ENCODE peak calls at places on chromosomes 1 and 21, in four cellular contexts. Q is SK-N-SH, O is K562, N is HepG2. K is an unnamed sample.

GRCh38 chr1:80054129-80054528 is 1047.6 kb upstream of the ADGRL4 start:
- DNase-seq in N (no peak), O (peak), Q (peak), K (peak)

GRCh38 chr1:39255212-39255611 is 50.7 kb downstream of the MACF1 start:
- DNase-seq in Q (no peak), O (no peak), N (no peak), K (no peak)

GRCh38 chr1:10724052-10724494 is 72.4 kb downstream of the CASZ1 start:
- DNase-seq in N (no peak), Q (no peak), O (no peak), K (peak)

GRCh38 chr1:118983558-118984021 is 4.6 kb downstream of the TBX15 start:
- DNase-seq in Q (peak), N (no peak), O (no peak), K (no peak)

GRCh38 chr1:23008901-23009300 is 6.8 kb downstream of the TEX46 start:
- DNase-seq in N (no peak), Q (no peak), O (no peak), K (no peak)

GRCh38 chr21:41970099-41970391 is 16.2 kb upstream of the C2CD2 start:
- DNase-seq in N (no peak), O (no peak), Q (no peak), K (no peak)

GRCh38 chr1:107974090-107974489 is 9.1 kb upstream of the VAV3 start:
- DNase-seq in Q (no peak), O (no peak), N (no peak), K (no peak)

GRCh38 chr1:76015478-76016103 is 59.0 kb upstream of the ST6GALNAC3 start:
- DNase-seq in Q (no peak), N (no peak), O (no peak), K (no peak)

GRCh38 chr1:46315669-46316403 is 12.3 kb downstream of the UQCRH start:
- DNase-seq in N (no peak), O (peak), Q (no peak), K (no peak)

GRCh38 chr1:84433253-84434080 is 35.2 kb downstream of the DNASE2B start:
- DNase-seq in N (peak), O (peak), Q (peak), K (peak)

GRCh38 chr1:25090707-25091422 is 141.4 kb downstream of the SYF2 start:
- DNase-seq in Q (no peak), O (no peak), N (peak), K (peak)

GRCh38 chr21:39004776-39005605 is 178.3 kb downstream of the PSMG1 start:
- DNase-seq in Q (peak), N (no peak), O (peak), K (no peak)

GRCh38 chr21:35265170-35265877 is 216.2 kb upstream of the RUNX1 start:
- DNase-seq in O (no peak), Q (no peak), N (no peak), K (peak)

GRCh38 chr1:24927886-24928630 is 2.0 kb downstream of the RUNX3 start:
- DNase-seq in N (no peak), O (no peak), Q (no peak), K (no peak)

GRCh38 chr1:53685272-53686051 is 53.5 kb downstream of the GLIS1 start:
- DNase-seq in O (no peak), Q (peak), N (peak), K (no peak)

GRCh38 chr1:16266411-16267118 is 29.6 kb upstream of the CPLANE2 start:
- DNase-seq in N (no peak), O (peak), Q (peak), K (no peak)

GRCh38 chr1:1421147-1421906 is at the start of gene ANKRD65:
- DNase-seq in N (peak), O (no peak), Q (peak), K (no peak)

GRCh38 chr1:115210302-115210711 is 121.0 kb upstream of the TSPAN2 start:
- DNase-seq in O (no peak), N (no peak), Q (no peak), K (no peak)

GRCh38 chr1:10181154-10181553 is 29.2 kb upstream of the KIF1B start:
- DNase-seq in N (no peak), Q (no peak), O (no peak), K (no peak)

GRCh38 chr1:231626951-231627614 is 493 bp downstream of the DISC1 start:
- DNase-seq in Q (peak), O (no peak), N (peak), K (no peak)

GRCh38 chr1:27007909-27008582 is 4.6 kb downstream of the TENT5B start:
- DNase-seq in O (no peak), Q (no peak), N (no peak), K (no peak)

GRCh38 chr21:36425286-36425685 is 40.1 kb downstream of the CHAF1B start:
- DNase-seq in Q (no peak), O (no peak), N (no peak), K (no peak)

GRCh38 chr1:227940791-227941241 is 6.9 kb downstream of the WNT9A start:
- DNase-seq in Q (no peak), N (no peak), O (no peak), K (no peak)

GRCh38 chr1:27787895-27788294 is 14.9 kb downstream of the STX12 start:
- DNase-seq in O (no peak), N (no peak), Q (no peak), K (no peak)

GRCh38 chr1:47616906-47617305 is 179.1 kb downstream of the FOXD2 start:
- DNase-seq in N (no peak), O (no peak), Q (no peak), K (no peak)

GRCh38 chr1:37052120-37052519 is 17.8 kb upstream of the GRIK3 start:
- DNase-seq in N (no peak), O (no peak), Q (no peak), K (no peak)

GRCh38 chr1:116553386-116554115 is 17.3 kb downstream of the CD58 start:
- DNase-seq in N (no peak), Q (no peak), O (no peak), K (peak)

GRCh38 chr1:217052196-217052595 is 329.0 kb upstream of the ESRRG start:
- DNase-seq in O (no peak), N (no peak), Q (no peak), K (no peak)

GRCh38 chr1:152112101-152112884 is 3.0 kb downstream of the TCHH start:
- DNase-seq in N (no peak), Q (no peak), O (no peak), K (no peak)

GRCh38 chr1:28247603-28248272 is 11.6 kb upstream of the SESN2 start:
- DNase-seq in N (no peak), Q (no peak), O (no peak), K (no peak)

GRCh38 chr21:15894596-15894995 is 164.8 kb downstream of the USP25 start:
- DNase-seq in Q (peak), N (no peak), O (no peak), K (no peak)

GRCh38 chr1:246597340-246597739 is 31.1 kb downstream of the CNST start:
- DNase-seq in N (peak), Q (no peak), O (no peak), K (no peak)

GRCh38 chr1:7521803-7522202 is 249.3 kb upstream of the VAMP3 start:
- DNase-seq in O (no peak), Q (no peak), N (no peak), K (no peak)

GRCh38 chr1:107293901-107294600 is 153.2 kb downstream of the NTNG1 start:
- DNase-seq in Q (no peak), N (no peak), O (no peak), K (no peak)

GRCh38 chr1:87706198-87706597 is 377.5 kb downstream of the LMO4 start:
- DNase-seq in Q (no peak), N (no peak), O (no peak), K (no peak)

GRCh38 chr1:67552336-67552759 is 122.1 kb upstream of the SERBP1 start:
- DNase-seq in O (no peak), N (peak), Q (no peak), K (no peak)

GRCh38 chr21:29271927-29272333 is 26.8 kb upstream of the BACH1 start:
- DNase-seq in Q (no peak), N (peak), O (peak), K (no peak)

GRCh38 chr1:172717722-172718455 is 59.0 kb downstream of the FASLG start:
- DNase-seq in Q (no peak), N (peak), O (no peak), K (no peak)

GRCh38 chr1:9873992-9874391 is 36.1 kb downstream of the CTNNBIP1 start:
- DNase-seq in O (no peak), Q (no peak), N (no peak), K (no peak)

GRCh38 chr1:149846600-149847466 is 52.5 kb upstream of the BOLA1 start:
- DNase-seq in Q (no peak), N (no peak), O (no peak), K (no peak)
- TF ChIP-seq ELF1 in Q (no peak), N (no peak), O (no peak), K (no peak)

GRCh38 chr1:94602312-94602711 is 60.8 kb upstream of the F3 start:
- DNase-seq in N (no peak), O (no peak), Q (no peak), K (no peak)
- TF ChIP-seq ELF1 in N (no peak), O (no peak), Q (no peak), K (no peak)

GRCh38 chr21:44908496-44908895 is 12.2 kb downstream of the ITGB2 start:
- DNase-seq in N (no peak), O (no peak), Q (no peak), K (no peak)

GRCh38 chr21:44909719-44910118 is 11.0 kb downstream of the ITGB2 start:
- DNase-seq in N (no peak), Q (no peak), O (no peak), K (no peak)

GRCh38 chr21:44908908-44909307 is 11.8 kb downstream of the ITGB2 start:
- DNase-seq in O (no peak), N (no peak), Q (no peak), K (no peak)

GRCh38 chr21:44907225-44907965 is 13.3 kb downstream of the ITGB2 start:
- DNase-seq in Q (no peak), O (peak), N (peak), K (no peak)

DNA sequence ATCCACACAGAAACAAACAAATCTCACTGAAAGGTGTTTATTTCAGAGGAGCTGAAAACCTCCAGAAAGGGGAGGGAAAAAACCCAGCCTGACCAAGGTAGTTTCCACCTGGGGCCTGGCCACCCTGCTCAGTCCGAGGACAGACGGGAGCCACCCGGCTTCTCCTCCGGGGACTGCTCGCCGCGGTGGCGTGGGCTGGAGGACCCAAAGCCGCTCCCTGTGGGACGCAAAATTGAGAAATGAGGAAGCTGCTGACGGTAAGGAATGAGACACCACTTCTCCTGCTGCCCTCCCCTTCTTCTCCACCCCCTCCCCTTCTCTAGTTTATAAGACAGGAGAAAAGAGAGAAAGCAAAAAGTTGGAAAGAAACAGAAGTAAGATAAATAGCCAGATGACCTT is 12.7 kb downstream of the ITGB2 start:
- DNase-seq in Q (no peak), O (peak), N (no peak), K (no peak)
- TF ChIP-seq ELF1 in Q (no peak), O (peak), N (no peak), K (no peak)

DNA sequence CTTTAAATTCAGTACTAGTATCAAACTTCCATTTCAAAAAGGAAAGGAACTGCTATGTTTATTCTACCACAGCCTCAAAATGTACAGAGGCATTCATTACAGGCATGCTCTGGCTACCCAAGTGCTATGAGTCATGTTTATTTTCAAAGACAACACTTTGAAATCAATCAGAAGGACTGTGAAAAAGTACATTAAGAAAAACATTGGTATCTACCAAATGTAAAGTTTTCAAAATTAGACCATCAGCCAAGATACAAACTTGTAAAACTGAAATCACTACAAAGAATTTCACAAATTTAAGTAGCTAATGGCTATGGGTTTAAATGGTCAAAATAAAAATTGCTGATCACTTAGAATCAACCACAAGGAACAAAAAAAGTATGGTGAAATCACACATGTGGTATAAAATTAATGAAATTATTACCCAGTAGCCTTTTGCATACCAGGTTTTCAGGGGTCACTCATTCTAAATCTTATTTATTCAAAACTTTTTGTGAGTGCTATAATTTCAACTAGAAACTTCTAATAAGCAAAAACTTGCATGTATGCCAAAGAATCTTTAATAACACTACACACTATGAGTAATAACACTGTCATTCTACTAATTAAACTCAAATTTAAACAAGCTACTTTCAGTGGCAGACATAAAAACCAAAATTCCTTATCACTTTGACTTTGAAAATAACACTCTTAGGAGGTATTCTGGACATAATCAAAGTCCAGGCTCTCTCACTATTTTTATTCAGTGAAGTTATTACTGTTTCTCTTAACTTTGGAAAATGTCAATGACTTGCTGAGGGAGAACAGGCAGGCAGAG is 49.2 kb downstream of the ENAH start:
- DNase-seq in N (peak), O (no peak), Q (no peak), K (peak)
- TF ChIP-seq ELF1 in N (no peak), O (no peak), Q (no peak), K (no peak)

GRCh38 chr21:33661146-33661545 is 18.8 kb downstream of the ITSN1 start:
- DNase-seq in N (no peak), O (no peak), Q (no peak), K (no peak)
- TF ChIP-seq ELF1 in N (no peak), O (no peak), Q (no peak), K (no peak)

GRCh38 chr1:164132001-164132400 is 427.0 kb upstream of the PBX1 start:
- DNase-seq in O (no peak), N (no peak), Q (no peak), K (no peak)

GRCh38 chr1:164141717-164142268 is 417.2 kb upstream of the PBX1 start:
- DNase-seq in N (no peak), Q (no peak), O (no peak), K (no peak)

GRCh38 chr1:164137273-164137947 is 421.6 kb upstream of the PBX1 start:
- DNase-seq in Q (no peak), O (no peak), N (no peak), K (no peak)
- TF ChIP-seq ELF1 in Q (no peak), O (no peak), N (no peak), K (no peak)

DNA sequence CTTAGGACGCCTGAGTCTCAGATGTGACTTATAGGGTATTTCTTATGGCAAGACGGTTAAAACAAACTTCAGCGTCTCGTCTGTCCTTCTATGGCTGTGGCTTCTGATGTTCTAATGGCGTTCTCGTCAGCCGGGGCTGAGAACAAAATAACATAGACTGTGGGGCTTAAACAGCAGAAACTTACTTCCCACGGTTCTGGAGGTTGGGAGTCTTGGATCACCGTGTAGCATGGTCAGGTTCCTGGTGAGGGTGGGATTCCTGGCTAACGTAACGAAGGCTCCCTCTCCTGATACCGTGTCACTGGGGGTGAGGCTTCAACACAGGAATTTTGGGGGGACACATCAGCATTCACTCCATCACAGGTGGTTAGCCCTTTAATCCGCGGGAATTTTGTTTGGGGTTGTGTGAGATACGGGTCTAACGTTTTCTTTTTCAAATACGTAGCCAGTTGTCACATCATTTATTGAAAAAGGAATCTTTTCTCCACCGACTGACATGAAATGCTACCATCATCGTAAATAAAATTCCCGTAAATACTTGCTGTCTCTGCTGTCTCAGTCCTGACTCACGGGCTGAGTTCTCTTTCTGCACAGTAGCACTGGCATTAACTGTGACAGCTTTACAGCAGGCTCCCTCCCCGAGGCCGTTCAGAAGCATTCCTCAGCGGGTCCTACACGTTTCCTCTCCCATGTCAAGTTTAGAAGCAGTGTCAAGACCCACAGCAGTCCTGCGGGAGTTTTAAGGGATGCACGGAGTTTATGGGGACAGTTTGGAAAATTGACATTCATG is 8.1 kb upstream of the POFUT2 start:
- DNase-seq in Q (peak), O (no peak), N (no peak), K (no peak)
- TF ChIP-seq ELF1 in Q (no peak), O (no peak), N (no peak), K (no peak)

GRCh38 chr21:43189936-43190335 is 21.1 kb downstream of the CRYAA start:
- DNase-seq in O (no peak), Q (no peak), N (no peak), K (no peak)
- TF ChIP-seq ELF1 in O (no peak), Q (no peak), N (no peak), K (no peak)